ENCODE peak calls at places on chromosomes 11 and 22, in four cellular contexts. C, W, N and Z are unnamed samples.

GRCh38 chr11:61732705-61733104 is 19.7 kb upstream of the MYRF start:
- DNase-seq in C (no peak), W (peak; percentile 34), N (peak; percentile 41), Z (no peak)

GRCh38 chr22:49086181-49086580 is 741.5 kb downstream of the BRD1 start:
- DNase-seq in C (no peak), W (no peak), N (no peak), Z (no peak)

GRCh38 chr22:38490915-38491314 is 15.2 kb downstream of the DDX17 start:
- DNase-seq in C (peak; percentile 86), W (peak; percentile 79), N (peak; percentile 73), Z (no peak)

GRCh38 chr11:70420008-70420464 is 21.7 kb downstream of the CTTN start:
- DNase-seq in C (no peak), W (peak; percentile 68), N (no peak), Z (no peak)

GRCh38 chr11:131457163-131457562 is 86.7 kb downstream of the NTM start:
- DNase-seq in C (no peak), W (no peak), N (no peak), Z (no peak)

GRCh38 chr11:64887757-64888405 is 9.5 kb upstream of the EHD1 start:
- DNase-seq in C (peak; percentile 80), W (no peak), N (peak; percentile 67), Z (peak; percentile 88)

GRCh38 chr11:60161107-60161506 is 21.8 kb downstream of the MS4A6A start:
- DNase-seq in C (no peak), W (no peak), N (no peak), Z (no peak)

GRCh38 chr11:112520293-112520692 is 259.6 kb upstream of the PLET1 start:
- DNase-seq in C (no peak), W (no peak), N (no peak), Z (no peak)

GRCh38 chr11:43532046-43532445 is 148.5 kb upstream of the HSD17B12 start:
- DNase-seq in C (no peak), W (no peak), N (no peak), Z (no peak)

GRCh38 chr22:25085930-25086901 is 113.4 kb upstream of the CRYBB3 start:
- DNase-seq in C (peak; percentile 30), W (no peak), N (peak; percentile 30), Z (peak; percentile 66)

GRCh38 chr11:76701701-76702100 is 31.2 kb upstream of the LRRC32 start:
- DNase-seq in C (no peak), W (peak; percentile 63), N (peak; percentile 79), Z (no peak)

GRCh38 chr22:32337015-32337414 is 20.7 kb upstream of the RFPL3 start:
- DNase-seq in C (no peak), W (no peak), N (no peak), Z (no peak)

GRCh38 chr11:3207530-3208189 is 11.0 kb downstream of the MRGPRG start:
- DNase-seq in C (no peak), W (no peak), N (no peak), Z (no peak)

GRCh38 chr11:104970756-104971155 is 2.4 kb upstream of the CASP4 start:
- DNase-seq in C (no peak), W (no peak), N (no peak), Z (no peak)

GRCh38 chr11:84965484-84965883 is 661.7 kb downstream of the DLG2 start:
- DNase-seq in C (no peak), W (no peak), N (no peak), Z (no peak)

GRCh38 chr22:31926969-31927368 is 17.4 kb upstream of the YWHAH start:
- DNase-seq in C (no peak), W (no peak), N (no peak), Z (no peak)

GRCh38 chr11:119484741-119485605 is 62.0 kb upstream of the THY1 start:
- DNase-seq in C (peak; percentile 10), W (no peak), N (peak; percentile 5), Z (peak; percentile 48)

GRCh38 chr22:41367680-41368542 is 13.8 kb upstream of the TEF start:
- DNase-seq in C (peak; percentile 74), W (peak; percentile 22), N (peak; percentile 48), Z (peak; percentile 74)
- TF ChIP-seq POLR2A in C (no peak), W (no peak), N (peak; percentile 5), Z (no peak)

DNA sequence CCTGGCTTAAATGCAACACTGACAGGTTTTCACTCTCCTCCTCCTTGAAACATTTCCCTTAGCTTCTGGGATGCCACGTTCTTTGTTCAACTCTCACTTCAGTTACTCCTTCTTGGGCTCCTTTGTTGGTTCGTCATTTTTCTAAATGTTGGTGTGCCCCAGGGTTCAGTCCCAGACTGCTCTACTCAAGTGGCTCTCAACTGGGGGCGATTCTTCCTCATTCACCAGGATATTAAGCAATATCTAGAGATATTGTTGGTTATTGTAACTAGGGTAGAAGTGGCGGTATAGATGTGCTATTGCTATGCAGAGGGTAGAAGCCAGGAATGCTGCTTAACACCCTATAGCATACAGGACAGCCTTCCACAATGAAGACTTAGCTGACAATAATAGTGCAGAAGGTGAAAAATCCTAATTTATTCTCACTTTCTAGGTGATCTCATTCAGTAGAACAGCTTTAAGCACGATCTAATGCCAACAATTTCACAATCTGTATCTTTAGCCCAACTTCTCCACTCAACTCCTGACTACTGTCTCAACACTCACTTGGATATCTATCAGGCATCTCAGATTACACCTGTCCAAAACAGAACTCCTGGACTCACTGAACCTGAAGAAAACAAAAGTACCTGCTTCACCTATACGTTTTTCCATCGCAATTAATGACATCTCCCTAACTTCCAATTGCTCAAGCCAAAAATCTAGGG is 4.6 kb downstream of the NUP160 start:
- DNase-seq in C (no peak), W (peak; percentile 7), N (no peak), Z (no peak)
- TF ChIP-seq POLR2A in C (no peak), W (no peak), N (no peak), Z (no peak)

GRCh38 chr11:68016904-68017817 is 7.0 kb downstream of the ALDH3B1 start:
- DNase-seq in C (no peak), W (no peak), N (no peak), Z (no peak)
- TF ChIP-seq POLR2A in C (no peak), W (no peak), N (no peak), Z (no peak)

DNA sequence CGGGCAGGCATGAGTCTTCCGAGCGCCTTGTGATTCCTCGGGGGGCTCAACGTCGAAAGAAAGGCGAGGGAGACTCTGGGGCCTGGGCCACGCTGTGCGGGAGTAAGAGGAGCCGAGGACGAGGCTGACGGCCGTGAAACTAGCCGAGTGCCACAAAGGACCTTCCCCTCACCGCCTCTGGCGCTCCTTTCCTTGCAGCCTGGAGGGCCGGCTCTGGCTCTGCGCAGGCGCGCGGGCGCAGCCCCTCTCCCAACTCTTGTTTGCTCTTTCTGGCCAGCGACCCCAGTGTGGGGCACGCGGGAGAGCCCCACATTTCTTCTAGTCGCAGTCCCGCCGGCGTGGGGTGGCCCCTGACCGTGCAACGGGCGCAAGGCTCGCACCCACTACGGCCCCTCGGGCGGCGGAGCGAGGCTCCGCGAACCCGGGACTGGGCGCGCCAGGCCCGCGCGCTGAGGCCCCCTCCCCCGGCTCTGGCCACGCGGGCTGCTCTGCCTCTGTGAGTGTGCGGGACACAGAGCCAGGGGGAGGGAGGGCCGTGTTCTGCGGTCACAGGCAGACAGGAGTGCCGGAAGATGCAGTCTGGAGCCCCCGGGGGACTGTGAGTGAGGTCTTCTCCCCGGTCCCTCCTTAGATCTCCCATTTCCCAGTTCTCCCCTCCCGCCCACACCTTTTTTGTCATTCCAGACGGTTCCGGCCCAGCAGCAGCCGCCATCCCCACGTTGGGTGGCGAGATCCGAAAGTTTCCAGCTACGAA is 1.0 kb upstream of the TOB2 start:
- DNase-seq in C (peak; percentile 77), W (peak; percentile 50), N (peak; percentile 77), Z (no peak)
- TF ChIP-seq POLR2A in C (no peak), W (peak; percentile 47), N (peak; percentile 31), Z (no peak)

GRCh38 chr22:29216873-29217666 is 11.4 kb downstream of the EMID1 start:
- DNase-seq in C (peak; percentile 92), W (peak; percentile 78), N (peak; percentile 97), Z (peak; percentile 62)
- TF ChIP-seq POLR2A in C (peak; percentile 17), W (no peak), N (no peak), Z (no peak)

GRCh38 chr11:62855571-62856332 is 16.4 kb upstream of the WDR74 start:
- DNase-seq in C (peak; percentile 99), W (peak; percentile 98), N (peak; percentile 97), Z (peak; percentile 98)
- TF ChIP-seq POLR2A in C (peak; percentile 99), W (peak; percentile 100), N (peak; percentile 97), Z (peak; percentile 95)

GRCh38 chr11:1310772-1311468 is 1.5 kb upstream of the TOLLIP start:
- DNase-seq in C (no peak), W (no peak), N (no peak), Z (no peak)

GRCh38 chr11:1307998-1308744 is 1.3 kb downstream of the TOLLIP start:
- DNase-seq in C (peak; percentile 81), W (peak; percentile 22), N (no peak), Z (no peak)

GRCh38 chr11:1308745-1309497 is 511 bp downstream of the TOLLIP start:
- DNase-seq in C (no peak), W (no peak), N (no peak), Z (peak; percentile 80)

GRCh38 chr11:1310315-1310687 is 869 bp upstream of the TOLLIP start:
- DNase-seq in C (no peak), W (no peak), N (no peak), Z (no peak)

DNA sequence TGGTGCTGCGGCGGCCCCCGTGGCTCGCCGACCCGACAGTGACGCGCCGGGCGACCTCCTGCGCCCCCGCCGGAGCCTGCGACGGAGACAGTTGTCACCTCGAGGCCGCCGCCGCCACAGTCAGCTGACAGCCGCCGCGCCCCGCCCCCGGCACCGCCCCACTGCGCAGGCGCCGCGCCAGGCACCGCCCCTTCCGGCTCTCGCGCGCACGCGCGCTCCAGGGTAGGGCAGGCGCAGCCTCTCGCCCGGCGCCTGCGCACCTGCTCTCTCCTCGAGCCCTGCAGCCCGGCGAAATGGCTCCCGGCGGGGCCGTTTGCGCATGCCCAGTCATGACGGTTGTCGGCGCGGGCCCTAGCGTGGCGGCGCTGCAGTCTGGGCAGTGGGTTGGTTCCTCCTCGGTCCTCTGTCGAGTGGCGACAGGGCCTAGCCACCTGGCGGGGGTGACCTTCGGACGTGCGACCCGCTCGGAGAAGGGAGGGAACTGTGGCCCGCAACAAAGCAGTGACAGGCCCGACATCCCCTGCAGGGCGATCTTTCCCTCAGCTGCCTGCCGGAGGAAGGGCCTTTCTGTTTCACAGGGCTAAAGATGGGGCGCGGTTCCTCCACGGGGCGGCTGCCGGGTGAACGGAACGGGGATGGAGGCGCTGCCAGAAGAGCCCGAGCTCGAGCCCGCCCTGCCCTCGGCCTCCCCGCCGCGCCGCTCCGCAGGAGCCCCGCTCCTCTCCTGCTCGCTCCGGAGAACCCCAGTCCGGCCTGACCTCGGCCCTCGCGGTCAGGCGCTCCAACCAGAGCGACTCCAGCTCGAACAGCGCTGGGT is at the start of gene TOLLIP:
- DNase-seq in C (peak; percentile 96), W (peak; percentile 87), N (peak; percentile 94), Z (peak; percentile 96)
- TF ChIP-seq POLR2A in C (peak; percentile 92), W (peak; percentile 70), N (peak; percentile 86), Z (peak; percentile 65)

GRCh38 chr11:68127791-68128681 is 6.8 kb upstream of the CHKA start:
- DNase-seq in C (peak; percentile 93), W (peak; percentile 40), N (peak; percentile 70), Z (no peak)
- TF ChIP-seq POLR2A in C (no peak), W (no peak), N (no peak), Z (no peak)